ENCODE peak calls at places on chromosomes 5 and 9, in six cellular contexts. Q is choroid plexus epithelial cell, Z is neural progenitor cell, F is colonic mucosa, D is psoas muscle, B is cardiac muscle cell. L is an unnamed sample.

GRCh38 chr9:136826703-136827582 is 15.3 kb upstream of the AJM1 start:
- DNase-seq in Q (no peak), Z (no peak), F (no peak), D (no peak), B (no peak), L (no peak)

GRCh38 chr5:160496784-160497183 is 75.1 kb downstream of the PTTG1 start:
- DNase-seq in Q (no peak), Z (no peak), F (no peak), D (no peak), B (no peak), L (peak)

GRCh38 chr9:15293727-15294405 is 13.2 kb downstream of the TTC39B start:
- DNase-seq in Q (peak), Z (no peak), F (no peak), D (no peak), B (no peak), L (no peak)

GRCh38 chr9:133238851-133239532 is 29.9 kb upstream of the OBP2B start:
- DNase-seq in Q (peak), Z (peak), F (peak), D (peak), B (peak), L (peak)

GRCh38 chr9:82488702-82489578 is 500.4 kb downstream of the SPATA31D1 start:
- DNase-seq in Q (peak), Z (no peak), F (no peak), D (no peak), B (no peak), L (peak)

GRCh38 chr5:109743770-109744212 is 54.1 kb downstream of the MAN2A1 start:
- DNase-seq in Q (peak), Z (peak), F (no peak), D (no peak), B (no peak), L (peak)

GRCh38 chr9:21682981-21683380 is 119.5 kb upstream of the MTAP start:
- DNase-seq in Q (peak), Z (no peak), F (no peak), D (no peak), B (no peak), L (peak)

GRCh38 chr5:37839441-37840035 is 303 bp downstream of the GDNF start:
- DNase-seq in Q (peak), Z (peak), F (no peak), D (peak), B (peak), L (no peak)

GRCh38 chr5:9720361-9720760 is 90.2 kb upstream of the TAS2R1 start:
- DNase-seq in Q (no peak), Z (no peak), F (no peak), D (no peak), B (no peak), L (peak)

GRCh38 chr5:60636001-60636400 is 64.0 kb downstream of the DEPDC1B start:
- DNase-seq in Q (no peak), Z (no peak), F (no peak), D (no peak), B (no peak), L (no peak)

GRCh38 chr5:113022661-113023060 is 46.1 kb downstream of the DCP2 start:
- DNase-seq in Q (peak), Z (no peak), F (no peak), D (no peak), B (no peak), L (peak)
- TF ChIP-seq CTCF in Q (no peak), Z (no peak), F (no peak), D (no peak), B (no peak), L (no peak)

DNA sequence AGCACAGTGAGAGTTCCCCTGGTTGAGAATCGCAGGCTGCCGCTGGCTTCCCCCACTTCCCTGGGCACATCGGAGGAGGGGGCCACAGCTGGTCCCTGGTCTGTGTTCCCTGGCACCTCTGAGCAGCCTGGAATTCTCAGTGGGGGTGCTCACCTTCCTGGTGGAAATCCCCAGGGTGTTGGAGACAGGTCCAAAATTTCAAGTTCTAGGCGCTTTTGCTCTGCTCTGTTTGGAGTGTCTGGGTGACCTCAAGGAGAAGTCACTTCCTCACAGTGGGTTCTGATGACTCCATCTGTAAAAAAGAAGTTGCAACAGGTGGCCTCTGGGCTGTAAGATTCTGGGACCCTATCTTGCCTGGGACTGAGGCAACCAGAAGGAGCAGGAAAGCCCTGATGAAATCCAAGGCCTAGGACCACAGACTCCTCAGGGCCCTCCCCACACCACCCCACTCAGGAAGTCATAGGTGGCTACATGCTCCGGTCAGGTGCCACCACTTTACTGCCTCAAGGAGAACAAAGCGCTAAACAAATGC is at the start of gene TRAF1:
- DNase-seq in Q (no peak), Z (no peak), F (no peak), D (no peak), B (no peak), L (no peak)
- H3K4me3 ChIP-seq in Q (no peak), Z (no peak), F (peak), D (peak), B (no peak), L (no peak)

DNA sequence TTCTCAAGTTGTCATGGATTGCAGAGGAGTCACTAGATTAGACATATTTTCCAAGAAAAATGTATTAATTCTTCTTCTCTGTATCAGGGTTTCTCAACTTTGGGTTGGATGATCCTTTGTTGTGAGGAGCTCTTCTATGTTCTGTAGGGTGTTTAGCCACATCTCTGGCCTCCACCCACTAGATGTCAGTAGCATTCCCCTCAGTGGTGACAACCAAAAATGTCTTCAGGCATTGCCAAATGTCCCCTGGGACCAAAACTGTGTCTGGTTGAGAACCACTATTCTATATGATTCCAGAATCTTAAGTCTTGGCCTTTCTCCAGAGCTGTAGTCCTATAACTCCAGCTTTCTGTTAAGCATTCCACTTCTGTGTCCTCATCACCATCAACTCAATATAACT is 220.9 kb downstream of the KIAA0825 start:
- DNase-seq in Q (peak), Z (no peak), F (no peak), D (no peak), B (no peak), L (no peak)
- TF ChIP-seq CTCF in Q (peak), Z (no peak), F (no peak), D (no peak), B (no peak), L (no peak)

GRCh38 chr5:140808889-140809291 is 2.0 kb downstream of the PCDHA4 start:
- DNase-seq in Q (no peak), Z (no peak), F (no peak), D (no peak), B (no peak), L (no peak)

GRCh38 chr5:140802781-140803271 is 2.0 kb downstream of the PCDHA3 start:
- DNase-seq in Q (no peak), Z (no peak), F (no peak), D (no peak), B (no peak), L (no peak)

GRCh38 chr5:140801494-140801841 is 611 bp downstream of the PCDHA3 start:
- DNase-seq in Q (peak), Z (no peak), F (no peak), D (no peak), B (no peak), L (no peak)

GRCh38 chr5:140806834-140807775 is at the start of gene PCDHA4:
- DNase-seq in Q (peak), Z (peak), F (peak), D (no peak), B (peak), L (no peak)
- H3K4me3 ChIP-seq in Q (no peak), Z (peak), F (peak), D (peak), B (peak), L (peak)

GRCh38 chr9:112170235-112170634 is 4.9 kb downstream of the SUSD1 start:
- DNase-seq in Q (no peak), Z (no peak), F (peak), D (no peak), B (no peak), L (peak)

GRCh38 chr9:112168197-112168596 is 6.9 kb downstream of the SUSD1 start:
- DNase-seq in Q (no peak), Z (no peak), F (peak), D (no peak), B (no peak), L (peak)

GRCh38 chr9:112162644-112163413 is 12.3 kb downstream of the SUSD1 start:
- DNase-seq in Q (no peak), Z (no peak), F (no peak), D (no peak), B (no peak), L (no peak)

GRCh38 chr9:112169368-112169767 is 5.7 kb downstream of the SUSD1 start:
- DNase-seq in Q (no peak), Z (no peak), F (peak), D (no peak), B (no peak), L (peak)

GRCh38 chr9:112166176-112167140 is 8.6 kb downstream of the SUSD1 start:
- DNase-seq in Q (peak), Z (peak), F (no peak), D (no peak), B (no peak), L (peak)
- TF ChIP-seq CTCF in Q (peak), Z (no peak), F (no peak), D (no peak), B (peak), L (peak)

GRCh38 chr9:110125207-110125751 is 82.7 kb downstream of the C9orf152 start:
- DNase-seq in Q (peak), Z (peak), F (peak), D (peak), B (peak), L (no peak)
- H3K4me3 ChIP-seq in Q (peak), Z (no peak), F (peak), D (peak), B (peak), L (no peak)